ENCODE peak calls at places on chromosomes 2 and 18, in ten cellular contexts. One of them, this sample, is unnamed.

GRCh38 chr2:10375570-10376266 is 72.4 kb downstream of the ODC1 start:
- DNase-seq in stimulated activated CD4-positive, alpha-beta T cell treated with anti-CD3 and anti-CD28 coated beads, Interleukin-15, amount 100 ng/mL, for 1 hour: no peak
- DNase-seq in AG04449: no peak
- DNase-seq in putamen: no peak
- DNase-seq in activated CD4-positive, alpha-beta T cell treated with anti-CD3 and anti-CD28 coated beads, Interleukin-2, amount 50 U/mL, for 1 hour: no peak
- DNase-seq in smooth muscle cell of the brain vasculature: no peak
- DNase-seq in AML-193: no peak
- DNase-seq in G401: no peak
- DNase-seq in frontal cortex: no peak
- DNase-seq in lower lobe of right lung: no peak
- DNase-seq in this sample: no peak

GRCh38 chr2:56184500-56184996 is 758 bp downstream of the CCDC85A start:
- DNase-seq in lower lobe of right lung: peak
- DNase-seq in AG04449: no peak
- DNase-seq in smooth muscle cell of the brain vasculature: no peak
- DNase-seq in putamen: no peak
- DNase-seq in AML-193: no peak
- DNase-seq in activated CD4-positive, alpha-beta T cell treated with anti-CD3 and anti-CD28 coated beads, Interleukin-2, amount 50 U/mL, for 1 hour: no peak
- DNase-seq in frontal cortex: no peak
- DNase-seq in G401: peak
- DNase-seq in stimulated activated CD4-positive, alpha-beta T cell treated with anti-CD3 and anti-CD28 coated beads, Interleukin-15, amount 100 ng/mL, for 1 hour: no peak
- DNase-seq in this sample: no peak

GRCh38 chr2:241878007-241878970 is 8.8 kb downstream of the RTP5 start:
- DNase-seq in activated CD4-positive, alpha-beta T cell treated with anti-CD3 and anti-CD28 coated beads, Interleukin-2, amount 50 U/mL, for 1 hour: peak
- DNase-seq in stimulated activated CD4-positive, alpha-beta T cell treated with anti-CD3 and anti-CD28 coated beads, Interleukin-15, amount 100 ng/mL, for 1 hour: peak
- DNase-seq in AML-193: peak
- DNase-seq in G401: peak
- DNase-seq in smooth muscle cell of the brain vasculature: no peak
- DNase-seq in lower lobe of right lung: peak
- DNase-seq in AG04449: no peak
- DNase-seq in frontal cortex: peak
- DNase-seq in putamen: peak
- DNase-seq in this sample: no peak

GRCh38 chr18:13565228-13565627 is 161.1 kb downstream of the FAM210A start:
- DNase-seq in AG04449: no peak
- DNase-seq in AML-193: no peak
- DNase-seq in frontal cortex: peak
- DNase-seq in smooth muscle cell of the brain vasculature: no peak
- DNase-seq in stimulated activated CD4-positive, alpha-beta T cell treated with anti-CD3 and anti-CD28 coated beads, Interleukin-15, amount 100 ng/mL, for 1 hour: no peak
- DNase-seq in activated CD4-positive, alpha-beta T cell treated with anti-CD3 and anti-CD28 coated beads, Interleukin-2, amount 50 U/mL, for 1 hour: no peak
- DNase-seq in lower lobe of right lung: no peak
- DNase-seq in putamen: peak
- DNase-seq in G401: peak
- DNase-seq in this sample: no peak

GRCh38 chr18:54338230-54338629 is 19.4 kb downstream of the STARD6 start:
- DNase-seq in lower lobe of right lung: no peak
- DNase-seq in putamen: no peak
- DNase-seq in stimulated activated CD4-positive, alpha-beta T cell treated with anti-CD3 and anti-CD28 coated beads, Interleukin-15, amount 100 ng/mL, for 1 hour: no peak
- DNase-seq in G401: no peak
- DNase-seq in frontal cortex: no peak
- DNase-seq in activated CD4-positive, alpha-beta T cell treated with anti-CD3 and anti-CD28 coated beads, Interleukin-2, amount 50 U/mL, for 1 hour: no peak
- DNase-seq in AG04449: no peak
- DNase-seq in smooth muscle cell of the brain vasculature: no peak
- DNase-seq in AML-193: no peak
- DNase-seq in this sample: no peak

GRCh38 chr2:169365093-169365483 is 2.8 kb upstream of the LRP2 start:
- DNase-seq in smooth muscle cell of the brain vasculature: no peak
- DNase-seq in activated CD4-positive, alpha-beta T cell treated with anti-CD3 and anti-CD28 coated beads, Interleukin-2, amount 50 U/mL, for 1 hour: no peak
- DNase-seq in AML-193: no peak
- DNase-seq in AG04449: no peak
- DNase-seq in lower lobe of right lung: no peak
- DNase-seq in G401: no peak
- DNase-seq in frontal cortex: no peak
- DNase-seq in stimulated activated CD4-positive, alpha-beta T cell treated with anti-CD3 and anti-CD28 coated beads, Interleukin-15, amount 100 ng/mL, for 1 hour: no peak
- DNase-seq in putamen: no peak
- DNase-seq in this sample: no peak

GRCh38 chr18:24214913-24215312 is 76.1 kb downstream of the CABYR start:
- DNase-seq in activated CD4-positive, alpha-beta T cell treated with anti-CD3 and anti-CD28 coated beads, Interleukin-2, amount 50 U/mL, for 1 hour: no peak
- DNase-seq in putamen: no peak
- DNase-seq in lower lobe of right lung: no peak
- DNase-seq in AG04449: no peak
- DNase-seq in AML-193: no peak
- DNase-seq in smooth muscle cell of the brain vasculature: no peak
- DNase-seq in stimulated activated CD4-positive, alpha-beta T cell treated with anti-CD3 and anti-CD28 coated beads, Interleukin-15, amount 100 ng/mL, for 1 hour: no peak
- DNase-seq in frontal cortex: no peak
- DNase-seq in G401: no peak
- DNase-seq in this sample: no peak

GRCh38 chr2:178863856-178864620 is 56.8 kb upstream of the TTN start:
- DNase-seq in AML-193: no peak
- DNase-seq in lower lobe of right lung: no peak
- DNase-seq in activated CD4-positive, alpha-beta T cell treated with anti-CD3 and anti-CD28 coated beads, Interleukin-2, amount 50 U/mL, for 1 hour: no peak
- DNase-seq in stimulated activated CD4-positive, alpha-beta T cell treated with anti-CD3 and anti-CD28 coated beads, Interleukin-15, amount 100 ng/mL, for 1 hour: no peak
- DNase-seq in smooth muscle cell of the brain vasculature: no peak
- DNase-seq in G401: no peak
- DNase-seq in AG04449: no peak
- DNase-seq in putamen: no peak
- DNase-seq in frontal cortex: no peak
- DNase-seq in this sample: peak

GRCh38 chr2:19865151-19865550 is 36.6 kb downstream of the TTC32 start:
- DNase-seq in activated CD4-positive, alpha-beta T cell treated with anti-CD3 and anti-CD28 coated beads, Interleukin-2, amount 50 U/mL, for 1 hour: no peak
- DNase-seq in frontal cortex: no peak
- DNase-seq in G401: no peak
- DNase-seq in AML-193: no peak
- DNase-seq in lower lobe of right lung: no peak
- DNase-seq in smooth muscle cell of the brain vasculature: no peak
- DNase-seq in putamen: no peak
- DNase-seq in AG04449: no peak
- DNase-seq in stimulated activated CD4-positive, alpha-beta T cell treated with anti-CD3 and anti-CD28 coated beads, Interleukin-15, amount 100 ng/mL, for 1 hour: no peak
- DNase-seq in this sample: no peak

GRCh38 chr2:85394256-85394655 is 15.9 kb downstream of the CAPG start:
- DNase-seq in activated CD4-positive, alpha-beta T cell treated with anti-CD3 and anti-CD28 coated beads, Interleukin-2, amount 50 U/mL, for 1 hour: no peak
- DNase-seq in frontal cortex: no peak
- DNase-seq in stimulated activated CD4-positive, alpha-beta T cell treated with anti-CD3 and anti-CD28 coated beads, Interleukin-15, amount 100 ng/mL, for 1 hour: no peak
- DNase-seq in lower lobe of right lung: no peak
- DNase-seq in putamen: peak
- DNase-seq in smooth muscle cell of the brain vasculature: no peak
- DNase-seq in AG04449: no peak
- DNase-seq in AML-193: no peak
- DNase-seq in G401: peak
- DNase-seq in this sample: no peak

GRCh38 chr2:143551946-143552655 is 422.9 kb downstream of the ARHGAP15 start:
- DNase-seq in frontal cortex: no peak
- DNase-seq in lower lobe of right lung: no peak
- DNase-seq in activated CD4-positive, alpha-beta T cell treated with anti-CD3 and anti-CD28 coated beads, Interleukin-2, amount 50 U/mL, for 1 hour: no peak
- DNase-seq in AG04449: no peak
- DNase-seq in G401: no peak
- DNase-seq in stimulated activated CD4-positive, alpha-beta T cell treated with anti-CD3 and anti-CD28 coated beads, Interleukin-15, amount 100 ng/mL, for 1 hour: no peak
- DNase-seq in putamen: no peak
- DNase-seq in smooth muscle cell of the brain vasculature: no peak
- DNase-seq in AML-193: no peak
- DNase-seq in this sample: no peak

GRCh38 chr2:79585701-79586428 is 73.0 kb downstream of the CTNNA2 start:
- DNase-seq in lower lobe of right lung: no peak
- DNase-seq in frontal cortex: no peak
- DNase-seq in putamen: no peak
- DNase-seq in stimulated activated CD4-positive, alpha-beta T cell treated with anti-CD3 and anti-CD28 coated beads, Interleukin-15, amount 100 ng/mL, for 1 hour: no peak
- DNase-seq in activated CD4-positive, alpha-beta T cell treated with anti-CD3 and anti-CD28 coated beads, Interleukin-2, amount 50 U/mL, for 1 hour: no peak
- DNase-seq in smooth muscle cell of the brain vasculature: no peak
- DNase-seq in AG04449: no peak
- DNase-seq in G401: no peak
- DNase-seq in AML-193: no peak
- DNase-seq in this sample: no peak

GRCh38 chr2:45839388-45840251 is 188.1 kb downstream of the PRKCE start:
- DNase-seq in frontal cortex: no peak
- DNase-seq in G401: peak
- DNase-seq in smooth muscle cell of the brain vasculature: no peak
- DNase-seq in AML-193: no peak
- DNase-seq in AG04449: no peak
- DNase-seq in lower lobe of right lung: no peak
- DNase-seq in activated CD4-positive, alpha-beta T cell treated with anti-CD3 and anti-CD28 coated beads, Interleukin-2, amount 50 U/mL, for 1 hour: no peak
- DNase-seq in putamen: peak
- DNase-seq in stimulated activated CD4-positive, alpha-beta T cell treated with anti-CD3 and anti-CD28 coated beads, Interleukin-15, amount 100 ng/mL, for 1 hour: no peak
- DNase-seq in this sample: no peak

GRCh38 chr2:143171817-143172216 is 42.6 kb downstream of the ARHGAP15 start:
- DNase-seq in G401: peak
- DNase-seq in activated CD4-positive, alpha-beta T cell treated with anti-CD3 and anti-CD28 coated beads, Interleukin-2, amount 50 U/mL, for 1 hour: no peak
- DNase-seq in AG04449: no peak
- DNase-seq in stimulated activated CD4-positive, alpha-beta T cell treated with anti-CD3 and anti-CD28 coated beads, Interleukin-15, amount 100 ng/mL, for 1 hour: no peak
- DNase-seq in AML-193: no peak
- DNase-seq in lower lobe of right lung: no peak
- DNase-seq in putamen: no peak
- DNase-seq in frontal cortex: no peak
- DNase-seq in smooth muscle cell of the brain vasculature: no peak
- DNase-seq in this sample: no peak

GRCh38 chr2:225100269-225100668 is 58.0 kb upstream of the DOCK10 start:
- DNase-seq in smooth muscle cell of the brain vasculature: no peak
- DNase-seq in AML-193: no peak
- DNase-seq in lower lobe of right lung: no peak
- DNase-seq in putamen: no peak
- DNase-seq in G401: no peak
- DNase-seq in activated CD4-positive, alpha-beta T cell treated with anti-CD3 and anti-CD28 coated beads, Interleukin-2, amount 50 U/mL, for 1 hour: no peak
- DNase-seq in frontal cortex: no peak
- DNase-seq in AG04449: no peak
- DNase-seq in stimulated activated CD4-positive, alpha-beta T cell treated with anti-CD3 and anti-CD28 coated beads, Interleukin-15, amount 100 ng/mL, for 1 hour: no peak
- DNase-seq in this sample: peak

GRCh38 chr2:20976527-20976926 is 67.3 kb downstream of the APOB start:
- DNase-seq in lower lobe of right lung: no peak
- DNase-seq in smooth muscle cell of the brain vasculature: no peak
- DNase-seq in G401: no peak
- DNase-seq in AML-193: no peak
- DNase-seq in frontal cortex: no peak
- DNase-seq in AG04449: no peak
- DNase-seq in activated CD4-positive, alpha-beta T cell treated with anti-CD3 and anti-CD28 coated beads, Interleukin-2, amount 50 U/mL, for 1 hour: no peak
- DNase-seq in putamen: no peak
- DNase-seq in stimulated activated CD4-positive, alpha-beta T cell treated with anti-CD3 and anti-CD28 coated beads, Interleukin-15, amount 100 ng/mL, for 1 hour: no peak
- DNase-seq in this sample: no peak

GRCh38 chr2:30267576-30267975 is 36.2 kb downstream of the LBH start:
- DNase-seq in frontal cortex: no peak
- DNase-seq in smooth muscle cell of the brain vasculature: no peak
- DNase-seq in G401: no peak
- DNase-seq in stimulated activated CD4-positive, alpha-beta T cell treated with anti-CD3 and anti-CD28 coated beads, Interleukin-15, amount 100 ng/mL, for 1 hour: no peak
- DNase-seq in activated CD4-positive, alpha-beta T cell treated with anti-CD3 and anti-CD28 coated beads, Interleukin-2, amount 50 U/mL, for 1 hour: no peak
- DNase-seq in AG04449: no peak
- DNase-seq in lower lobe of right lung: no peak
- DNase-seq in AML-193: no peak
- DNase-seq in putamen: no peak
- DNase-seq in this sample: no peak

GRCh38 chr2:171181067-171182049 is 20.7 kb upstream of the TLK1 start:
- DNase-seq in stimulated activated CD4-positive, alpha-beta T cell treated with anti-CD3 and anti-CD28 coated beads, Interleukin-15, amount 100 ng/mL, for 1 hour: no peak
- DNase-seq in lower lobe of right lung: no peak
- DNase-seq in AG04449: no peak
- DNase-seq in G401: no peak
- DNase-seq in AML-193: no peak
- DNase-seq in activated CD4-positive, alpha-beta T cell treated with anti-CD3 and anti-CD28 coated beads, Interleukin-2, amount 50 U/mL, for 1 hour: no peak
- DNase-seq in putamen: no peak
- DNase-seq in frontal cortex: no peak
- DNase-seq in smooth muscle cell of the brain vasculature: no peak
- DNase-seq in this sample: no peak